ENCODE peak calls at places on chromosomes 2 and 18, in six cellular contexts. Y is BE2C, I is body of pancreas, J is upper lobe of right lung, W is DND-41, V is heart right ventricle. E is an unnamed sample.
A peak's percentile ranks its signal among the peaks of the same experiment; 100 is the strongest.

GRCh38 chr2:240447934-240448333 is 12.5 kb downstream of the GPC1 start:
- DNase-seq in W (no peak), J (no peak), V (no peak), I (no peak), Y (no peak), E (no peak)

GRCh38 chr2:13193900-13194299 is 477.2 kb downstream of the TRIB2 start:
- DNase-seq in Y (peak; percentile 33), W (no peak), V (no peak), I (no peak), J (no peak), E (no peak)

GRCh38 chr2:132582360-132582759 is 87.6 kb downstream of the LYPD1 start:
- DNase-seq in I (peak; percentile 30), J (no peak), V (no peak), Y (no peak), W (no peak), E (no peak)

GRCh38 chr2:194203898-194204297 is 1453.1 kb upstream of the SLC39A10 start:
- DNase-seq in W (no peak), J (no peak), V (no peak), I (no peak), Y (no peak), E (no peak)

GRCh38 chr2:241218131-241219029 is 29.9 kb downstream of the ANO7 start:
- DNase-seq in I (peak; percentile 56), V (peak; percentile 55), W (no peak), J (peak; percentile 77), Y (peak; percentile 71), E (peak; percentile 77)

GRCh38 chr2:200617089-200618050 is 31.6 kb downstream of the AOX1 start:
- DNase-seq in J (no peak), I (no peak), V (no peak), Y (no peak), W (no peak), E (no peak)

GRCh38 chr18:35407871-35408481 is 30.8 kb upstream of the ZNF396 start:
- DNase-seq in V (peak; percentile 68), W (peak; percentile 57), Y (peak; percentile 41), I (peak; percentile 41), J (no peak), E (peak; percentile 68)

GRCh38 chr18:55111271-55111670 is 152.0 kb upstream of the CCDC68 start:
- DNase-seq in Y (no peak), V (no peak), W (no peak), I (no peak), J (no peak), E (no peak)

GRCh38 chr2:239190921-239191885 is 209.6 kb downstream of the HDAC4 start:
- DNase-seq in I (peak; percentile 8), J (peak; percentile 30), Y (no peak), V (peak; percentile 3), W (no peak), E (no peak)

GRCh38 chr2:104415284-104415683 is 438.6 kb upstream of the POU3F3 start:
- DNase-seq in J (no peak), W (no peak), I (no peak), V (no peak), Y (no peak), E (no peak)

GRCh38 chr2:197851451-197851850 is 47.1 kb downstream of the PLCL1 start:
- DNase-seq in I (no peak), Y (no peak), V (no peak), J (no peak), W (no peak), E (no peak)

GRCh38 chr18:9506046-9506792 is 30.9 kb downstream of the RALBP1 start:
- DNase-seq in W (no peak), Y (no peak), J (no peak), I (peak; percentile 26), V (peak; percentile 14), E (no peak)

GRCh38 chr2:52976132-52976949 is 791.3 kb upstream of the CHAC2 start:
- DNase-seq in V (no peak), I (peak; percentile 18), W (no peak), J (no peak), Y (peak; percentile 4), E (peak; percentile 51)

GRCh38 chr2:219571311-219572236 is at the start of gene OBSL1:
- DNase-seq in J (peak; percentile 88), I (peak; percentile 89), V (peak; percentile 80), Y (peak; percentile 97), W (peak; percentile 70), E (peak; percentile 93)

GRCh38 chr2:42602218-42602936 is 33.9 kb downstream of the MTA3 start:
- DNase-seq in V (no peak), W (no peak), I (no peak), J (no peak), Y (no peak), E (no peak)

GRCh38 chr2:111703759-111704158 is 180.2 kb downstream of the ANAPC1 start:
- DNase-seq in J (no peak), W (peak; percentile 48), I (no peak), Y (no peak), V (no peak), E (no peak)

GRCh38 chr2:239269173-239269865 is 131.5 kb downstream of the HDAC4 start:
- DNase-seq in W (no peak), J (peak; percentile 54), Y (no peak), I (no peak), V (no peak), E (no peak)

DNA sequence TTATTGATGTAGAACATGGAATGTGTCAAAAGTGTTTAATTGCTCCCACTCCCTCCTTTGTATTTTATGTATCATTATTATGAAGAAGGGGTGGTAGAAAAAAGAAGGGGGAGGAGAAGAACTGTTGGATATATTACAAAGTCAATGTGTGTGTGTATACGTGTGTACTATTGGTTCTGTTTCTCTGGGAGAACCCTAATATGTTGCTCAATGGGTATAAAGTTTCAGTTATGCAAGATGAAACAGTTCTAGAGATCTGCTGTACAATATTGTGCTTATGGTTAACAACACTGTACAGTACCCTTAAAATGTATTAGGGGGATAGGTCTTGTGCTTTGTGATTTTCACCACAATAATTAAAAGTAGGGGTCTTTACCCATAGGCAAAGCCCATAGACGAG is 58.1 kb upstream of the ZC3H15 start:
- DNase-seq in Y (no peak), J (no peak), I (no peak), V (no peak), W (no peak), E (no peak)
- H3K9me3 ChIP-seq in Y (no peaks in the 10 kb centered on the region), J (no peaks in the 10 kb centered on the region), I (no peaks in the 10 kb centered on the region), V (no peaks in the 10 kb centered on the region), W (no peaks in the 10 kb centered on the region), E (no peaks in the 10 kb centered on the region)

GRCh38 chr2:117940436-117940835 is 73.4 kb downstream of the CCDC93 start:
- DNase-seq in W (no peak), J (no peak), I (no peak), V (no peak), Y (no peak), E (no peak)

GRCh38 chr2:117938611-117939010 is 75.3 kb downstream of the CCDC93 start:
- DNase-seq in Y (no peak), V (no peak), I (no peak), W (no peak), J (no peak), E (no peak)

GRCh38 chr2:117942958-117943672 is 70.8 kb downstream of the CCDC93 start:
- DNase-seq in J (no peak), V (no peak), Y (no peak), W (no peak), I (no peak), E (no peak)

GRCh38 chr2:117942551-117942950 is 71.3 kb downstream of the CCDC93 start:
- DNase-seq in J (no peak), I (no peak), W (no peak), V (no peak), Y (no peak), E (no peak)

DNA sequence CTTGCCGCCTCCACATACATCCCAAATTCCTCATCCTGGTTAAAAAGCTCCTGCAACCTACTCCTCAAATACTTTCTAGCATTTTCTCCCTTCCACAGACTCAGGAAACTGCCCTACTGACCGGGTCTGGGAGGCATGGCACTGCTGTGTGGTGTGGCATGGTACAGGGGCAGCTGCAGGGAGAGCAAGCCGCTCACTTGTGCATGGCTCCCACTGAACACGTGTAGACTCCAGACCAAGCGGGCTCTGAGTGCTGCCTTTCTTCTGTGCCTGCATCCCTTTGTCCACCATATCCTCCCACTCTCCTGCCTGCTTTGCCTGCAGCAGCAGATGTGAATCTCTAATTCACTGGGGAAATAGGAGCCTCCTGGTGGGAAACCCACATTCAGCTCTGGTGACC is 72.2 kb downstream of the CCDC93 start:
- DNase-seq in I (no peak), W (no peak), J (no peak), V (no peak), Y (no peak), E (no peak)
- H3K36me3 ChIP-seq in I (peaks cover 34% of the 10 kb centered on the region), W (peaks cover 97% of the 10 kb centered on the region), J (peaks cover 100% of the 10 kb centered on the region), V (peaks cover 4% of the 10 kb centered on the region), Y (no peaks in the 10 kb centered on the region), E (peaks cover 42% of the 10 kb centered on the region)

GRCh38 chr2:64938607-64939285 is 50.5 kb upstream of the SLC1A4 start:
- DNase-seq in Y (no peak), V (no peak), I (no peak), W (no peak), J (no peak), E (no peak)

GRCh38 chr2:64941143-64941542 is 48.1 kb upstream of the SLC1A4 start:
- DNase-seq in W (no peak), V (no peak), I (no peak), Y (no peak), J (no peak), E (no peak)

GRCh38 chr2:64937341-64938230 is 51.6 kb upstream of the SLC1A4 start:
- DNase-seq in V (peak; percentile 16), W (no peak), I (no peak), J (peak; percentile 84), Y (no peak), E (no peak)

GRCh38 chr2:64941751-64942150 is 47.4 kb upstream of the SLC1A4 start:
- DNase-seq in Y (no peak), I (no peak), W (no peak), V (no peak), J (no peak), E (no peak)

DNA sequence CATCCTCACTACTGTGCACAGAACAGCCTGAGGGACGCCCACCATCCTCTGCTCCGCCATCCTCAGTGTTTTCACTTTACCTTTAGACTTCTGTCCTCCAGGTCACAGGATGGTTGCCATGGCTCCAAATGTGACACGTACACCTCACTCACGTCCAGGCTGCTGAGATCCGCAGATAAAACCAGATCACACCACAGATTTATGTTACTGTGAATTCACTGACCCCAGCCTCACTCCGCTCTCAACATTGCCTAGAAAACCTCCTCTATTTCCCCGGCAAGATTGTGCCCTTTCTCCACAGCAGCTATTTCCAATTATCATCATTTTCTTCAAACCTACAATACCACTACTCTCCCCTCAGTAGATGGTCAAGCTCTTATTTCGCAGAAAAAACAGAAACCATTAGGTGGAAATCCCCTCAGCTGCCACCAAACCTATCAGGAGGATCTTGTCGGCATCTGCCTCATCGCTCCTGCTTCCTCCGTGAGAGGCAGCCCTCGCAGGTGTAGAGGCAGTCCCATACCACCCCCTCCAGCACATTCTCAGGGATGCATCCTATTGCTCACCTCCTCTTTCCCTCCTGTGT is 49.8 kb upstream of the SLC1A4 start:
- DNase-seq in V (no peak), W (no peak), I (no peak), Y (no peak), J (no peak), E (no peak)
- H3K9me3 ChIP-seq in V (no peaks in the 10 kb centered on the region), W (peaks cover 2% of the 10 kb centered on the region), I (no peaks in the 10 kb centered on the region), Y (no peaks in the 10 kb centered on the region), J (no peaks in the 10 kb centered on the region), E (peaks cover 3% of the 10 kb centered on the region)

GRCh38 chr2:9586465-9586864 is 30.8 kb upstream of the ADAM17 start:
- DNase-seq in Y (no peak), W (no peak), J (no peak), I (no peak), V (no peak), E (no peak)

GRCh38 chr2:9585486-9585885 is 29.9 kb upstream of the ADAM17 start:
- DNase-seq in V (no peak), I (no peak), Y (no peak), J (no peak), W (no peak), E (no peak)

GRCh38 chr2:9578475-9579235 is 23.0 kb upstream of the ADAM17 start:
- DNase-seq in I (no peak), J (no peak), W (no peak), Y (no peak), V (no peak), E (no peak)

GRCh38 chr2:9582624-9583023 is 27.0 kb upstream of the ADAM17 start:
- DNase-seq in J (no peak), Y (no peak), I (no peak), W (no peak), V (no peak), E (no peak)
- H3K36me3 ChIP-seq in J (peaks cover 50% of the 10 kb centered on the region), Y (peaks cover 32% of the 10 kb centered on the region), I (peaks cover 14% of the 10 kb centered on the region), W (peaks cover 44% of the 10 kb centered on the region), V (no peaks in the 10 kb centered on the region), E (peaks cover 34% of the 10 kb centered on the region)

E was measured in HAP-1.